ENCODE peak calls at places on chromosomes 16 and 17, in seven cellular contexts. H is stimulated activated CD8-positive, alpha-beta memory T cell treated with anti-CD3 and anti-CD28 coated beads, Interleukin-2, amount 100 ng/mL, for 1 hour; Q is skeletal muscle cell; X is 8988T; Y is GM18507; D is mucosa of descending colon; Z is astrocyte of the hippocampus. O is an unnamed sample.

GRCh38 chr17:18270851-18271170 is 10.3 kb downstream of the MIEF2 start:
- DNase-seq in H (no peak), Q (no peak), X (no peak), Y (no peak), D (no peak), Z (no peak), O (no peak)

GRCh38 chr17:76707985-76708807 is 2.6 kb downstream of the MXRA7 start:
- DNase-seq in H (no peak), Q (no peak), X (no peak), Y (no peak), D (no peak), Z (peak), O (no peak)

GRCh38 chr17:5631958-5632357 is 47.6 kb upstream of the NLRP1 start:
- DNase-seq in H (no peak), Q (no peak), X (no peak), Y (no peak), D (no peak), Z (peak), O (no peak)

GRCh38 chr17:44122825-44123355 is 551 bp downstream of the HDAC5 start:
- DNase-seq in H (no peak), Q (no peak), X (no peak), Y (no peak), D (peak), Z (peak), O (no peak)

GRCh38 chr16:50267651-50268050 is 1.3 kb downstream of the ADCY7 start:
- DNase-seq in H (no peak), Q (no peak), X (no peak), Y (no peak), D (no peak), Z (no peak), O (no peak)

GRCh38 chr17:28878158-28878910 is 19.2 kb downstream of the FLOT2 start:
- DNase-seq in H (no peak), Q (no peak), X (no peak), Y (no peak), D (no peak), Z (no peak), O (no peak)

GRCh38 chr17:80426671-80427326 is 11.8 kb downstream of the ENDOV start:
- DNase-seq in H (peak), Q (no peak), X (peak), Y (peak), D (peak), Z (peak), O (peak)

GRCh38 chr17:57553991-57554825 is 190.9 kb downstream of the CCDC182 start:
- DNase-seq in H (no peak), Q (no peak), X (no peak), Y (no peak), D (no peak), Z (peak), O (no peak)

GRCh38 chr17:83099570-83100181 is 20.3 kb downstream of the METRNL start:
- DNase-seq in H (no peak), Q (no peak), X (no peak), Y (no peak), D (peak), Z (peak), O (no peak)

O was measured in pancreas.